ENCODE peak calls at places on chromosomes 5 and 9, in four cellular contexts. S, B, W and X are unnamed samples.
A peak's percentile ranks its signal among the peaks of the same experiment; 100 is the strongest.

GRCh38 chr5:170355601-170356098 is 33.5 kb downstream of the KCNMB1 start:
- DNase-seq in S (no peak), B (peak; percentile 79), W (no peak), X (no peak)

GRCh38 chr9:74503219-74503618 is 6.1 kb downstream of the RORB start:
- DNase-seq in S (no peak), B (no peak), W (no peak), X (no peak)

GRCh38 chr5:36378551-36378950 is 76.8 kb upstream of the RANBP3L start:
- DNase-seq in S (no peak), B (no peak), W (no peak), X (no peak)

GRCh38 chr5:58898006-58898405 is 315.1 kb downstream of the RAB3C start:
- DNase-seq in S (no peak), B (no peak), W (no peak), X (no peak)

GRCh38 chr9:35714123-35714522 is 17.9 kb downstream of the TLN1 start:
- DNase-seq in S (no peak), B (no peak), W (no peak), X (no peak)

GRCh38 chr5:86974910-86975309 is 292.8 kb upstream of the RASA1 start:
- DNase-seq in S (no peak), B (no peak), W (no peak), X (no peak)

GRCh38 chr5:151632941-151633340 is 41.8 kb upstream of the FAT2 start:
- DNase-seq in S (no peak), B (no peak), W (no peak), X (no peak)

GRCh38 chr9:79609468-79610018 is 37.8 kb downstream of the TLE4 start:
- DNase-seq in S (no peak), B (no peak), W (no peak), X (no peak)

GRCh38 chr5:136042665-136043121 is 13.9 kb downstream of the TGFBI start:
- DNase-seq in S (no peak), B (no peak), W (no peak), X (no peak)

GRCh38 chr5:107523019-107523680 is 147.6 kb downstream of the EFNA5 start:
- DNase-seq in S (no peak), B (peak; percentile 48), W (no peak), X (no peak)

GRCh38 chr9:136886610-136887597 is 588 bp downstream of the TRAF2 start:
- DNase-seq in S (peak; percentile 40), B (peak; percentile 72), W (peak; percentile 25), X (no peak)

GRCh38 chr5:133824661-133825254 is 143.7 kb downstream of the C5orf15 start:
- DNase-seq in S (no peak), B (no peak), W (peak; percentile 47), X (no peak)

GRCh38 chr5:149559712-149560111 is 8.5 kb upstream of the CSNK1A1 start:
- DNase-seq in S (no peak), B (no peak), W (no peak), X (no peak)

GRCh38 chr5:136108131-136108739 is 24.4 kb upstream of the SMAD5 start:
- DNase-seq in S (no peak), B (no peak), W (no peak), X (no peak)

GRCh38 chr5:180382926-180383325 is 29.8 kb upstream of the GFPT2 start:
- DNase-seq in S (no peak), B (no peak), W (no peak), X (no peak)

GRCh38 chr9:95383198-95383673 is 65.7 kb upstream of the FANCC start:
- DNase-seq in S (no peak), B (no peak), W (peak; percentile 81), X (no peak)

GRCh38 chr5:146457431-146457830 is 10.3 kb downstream of the TCERG1 start:
- DNase-seq in S (no peak), B (no peak), W (no peak), X (no peak)

GRCh38 chr5:45779874-45780671 is 83.9 kb upstream of the HCN1 start:
- DNase-seq in S (no peak), B (no peak), W (no peak), X (no peak)

GRCh38 chr9:99253772-99254431 is 31.8 kb downstream of the SEC61B start:
- DNase-seq in S (peak; percentile 83), B (no peak), W (no peak), X (no peak)

GRCh38 chr9:126459965-126460843 is 133.6 kb downstream of the MVB12B start:
- DNase-seq in S (no peak), B (no peak), W (no peak), X (no peak)

GRCh38 chr5:59335544-59335943 is 558.0 kb downstream of the PDE4D start:
- DNase-seq in S (no peak), B (no peak), W (no peak), X (no peak)